ENCODE peak calls at places on chromosomes 11 and 22, in five cellular contexts. One of them, this sample, is unnamed.

GRCh38 chr11:17256512-17256911 is 20.0 kb upstream of the NUCB2 start:
- DNase-seq in PC-9: peak; percentile 77
- DNase-seq in Caco-2: no peak
- DNase-seq in GM12865: no peak
- DNase-seq in astrocyte of the spinal cord: peak; percentile 83
- DNase-seq in this sample: no peak

GRCh38 chr22:42991010-42991651 is 23.8 kb downstream of the PACSIN2 start:
- DNase-seq in astrocyte of the spinal cord: peak; percentile 88
- DNase-seq in GM12865: no peak
- DNase-seq in Caco-2: peak; percentile 42
- DNase-seq in PC-9: peak; percentile 77
- DNase-seq in this sample: no peak

GRCh38 chr11:19359425-19360000 is 118.8 kb upstream of the E2F8 start:
- DNase-seq in Caco-2: no peak
- DNase-seq in GM12865: no peak
- DNase-seq in PC-9: no peak
- DNase-seq in astrocyte of the spinal cord: no peak
- DNase-seq in this sample: no peak

GRCh38 chr22:49724030-49724892 is 103.4 kb downstream of the BRD1 start:
- DNase-seq in astrocyte of the spinal cord: no peak
- DNase-seq in GM12865: no peak
- DNase-seq in Caco-2: no peak
- DNase-seq in PC-9: no peak
- DNase-seq in this sample: no peak

GRCh38 chr22:26777402-26777801 is 120.0 kb downstream of the MIAT start:
- DNase-seq in astrocyte of the spinal cord: no peak
- DNase-seq in Caco-2: no peak
- DNase-seq in PC-9: no peak
- DNase-seq in GM12865: no peak
- DNase-seq in this sample: no peak

GRCh38 chr22:45475063-45475747 is 27.5 kb upstream of the FBLN1 start:
- DNase-seq in Caco-2: no peak
- DNase-seq in astrocyte of the spinal cord: no peak
- DNase-seq in GM12865: no peak
- DNase-seq in PC-9: no peak
- DNase-seq in this sample: no peak

GRCh38 chr11:61352038-61352437 is 9.6 kb downstream of the CYB561A3 start:
- DNase-seq in PC-9: no peak
- DNase-seq in Caco-2: no peak
- DNase-seq in astrocyte of the spinal cord: no peak
- DNase-seq in GM12865: no peak
- DNase-seq in this sample: no peak

GRCh38 chr11:80899381-80899780 is 1458.6 kb upstream of the TENM4 start:
- DNase-seq in GM12865: peak; percentile 12
- DNase-seq in PC-9: no peak
- DNase-seq in Caco-2: no peak
- DNase-seq in astrocyte of the spinal cord: no peak
- DNase-seq in this sample: no peak

GRCh38 chr22:19378362-19378711 is 53.2 kb downstream of the HIRA start:
- DNase-seq in Caco-2: no peak
- DNase-seq in GM12865: no peak
- DNase-seq in astrocyte of the spinal cord: no peak
- DNase-seq in PC-9: no peak
- DNase-seq in this sample: no peak

GRCh38 chr11:128726464-128727139 is 32.7 kb downstream of the FLI1 start:
- DNase-seq in astrocyte of the spinal cord: no peak
- DNase-seq in PC-9: no peak
- DNase-seq in Caco-2: no peak
- DNase-seq in GM12865: peak; percentile 74
- DNase-seq in this sample: no peak

GRCh38 chr11:73163638-73164174 is 21.6 kb upstream of the FCHSD2 start:
- DNase-seq in astrocyte of the spinal cord: no peak
- DNase-seq in GM12865: no peak
- DNase-seq in Caco-2: peak; percentile 59
- DNase-seq in PC-9: no peak
- DNase-seq in this sample: no peak

GRCh38 chr22:30948930-30949342 is 19.6 kb downstream of the MORC2 start:
- DNase-seq in GM12865: no peak
- DNase-seq in astrocyte of the spinal cord: peak; percentile 13
- DNase-seq in PC-9: no peak
- DNase-seq in Caco-2: no peak
- DNase-seq in this sample: no peak

GRCh38 chr11:110196241-110196754 is 100.1 kb downstream of the RDX start:
- DNase-seq in astrocyte of the spinal cord: peak; percentile 89
- DNase-seq in Caco-2: peak; percentile 70
- DNase-seq in PC-9: peak; percentile 99
- DNase-seq in GM12865: no peak
- DNase-seq in this sample: no peak

GRCh38 chr11:69018924-69019323 is 5.9 kb upstream of the MRGPRF start:
- DNase-seq in Caco-2: no peak
- DNase-seq in astrocyte of the spinal cord: peak; percentile 57
- DNase-seq in PC-9: no peak
- DNase-seq in GM12865: no peak
- DNase-seq in this sample: no peak

GRCh38 chr11:122524532-122524882 is 131.0 kb upstream of the UBASH3B start:
- DNase-seq in astrocyte of the spinal cord: peak; percentile 51
- DNase-seq in GM12865: no peak
- DNase-seq in PC-9: no peak
- DNase-seq in Caco-2: no peak
- DNase-seq in this sample: no peak

GRCh38 chr11:117976445-117976844 is 9.7 kb upstream of the IL10RA start:
- DNase-seq in Caco-2: no peak
- DNase-seq in PC-9: no peak
- DNase-seq in GM12865: no peak
- DNase-seq in astrocyte of the spinal cord: no peak
- DNase-seq in this sample: no peak

GRCh38 chr11:73170140-73170539 is 28.0 kb upstream of the FCHSD2 start:
- DNase-seq in Caco-2: peak; percentile 62
- DNase-seq in PC-9: no peak
- DNase-seq in GM12865: no peak
- DNase-seq in astrocyte of the spinal cord: no peak
- DNase-seq in this sample: no peak

GRCh38 chr22:21866821-21867527 is 471 bp downstream of the MAPK1 start:
- DNase-seq in PC-9: no peak
- DNase-seq in GM12865: peak; percentile 30
- DNase-seq in Caco-2: no peak
- DNase-seq in astrocyte of the spinal cord: no peak
- DNase-seq in this sample: no peak

GRCh38 chr11:113114452-113115027 is 153.3 kb downstream of the NCAM1 start:
- DNase-seq in GM12865: peak; percentile 21
- DNase-seq in Caco-2: peak; percentile 71
- DNase-seq in astrocyte of the spinal cord: peak; percentile 64
- DNase-seq in PC-9: peak; percentile 64
- DNase-seq in this sample: no peak

GRCh38 chr11:120940297-120940847 is 83.5 kb upstream of the TBCEL start:
- DNase-seq in GM12865: no peak
- DNase-seq in Caco-2: no peak
- DNase-seq in PC-9: no peak
- DNase-seq in astrocyte of the spinal cord: no peak
- DNase-seq in this sample: no peak

GRCh38 chr11:78244080-78244479 is 55.4 kb downstream of the USP35 start:
- DNase-seq in GM12865: no peak
- DNase-seq in astrocyte of the spinal cord: peak; percentile 35
- DNase-seq in PC-9: no peak
- DNase-seq in Caco-2: no peak
- DNase-seq in this sample: no peak

GRCh38 chr11:118364956-118365615 is 5.7 kb downstream of the UBE4A start:
- DNase-seq in astrocyte of the spinal cord: no peak
- DNase-seq in GM12865: no peak
- DNase-seq in PC-9: no peak
- DNase-seq in Caco-2: no peak
- DNase-seq in this sample: no peak

GRCh38 chr11:67409781-67410368 is 5.6 kb upstream of the CARNS1 start:
- DNase-seq in PC-9: peak; percentile 58
- DNase-seq in astrocyte of the spinal cord: no peak
- DNase-seq in Caco-2: peak; percentile 71
- DNase-seq in GM12865: peak; percentile 78
- DNase-seq in this sample: no peak

GRCh38 chr11:119338318-119338890 is 2.3 kb downstream of the C1QTNF5 start:
- DNase-seq in Caco-2: no peak
- DNase-seq in GM12865: peak; percentile 71
- DNase-seq in astrocyte of the spinal cord: peak; percentile 79
- DNase-seq in PC-9: peak; percentile 58
- DNase-seq in this sample: no peak

GRCh38 chr11:93529707-93530467 is 13.3 kb downstream of the SMCO4 start:
- DNase-seq in astrocyte of the spinal cord: peak; percentile 59
- DNase-seq in GM12865: no peak
- DNase-seq in Caco-2: no peak
- DNase-seq in PC-9: no peak
- DNase-seq in this sample: no peak

GRCh38 chr11:35082322-35083180 is 56.4 kb upstream of the CD44 start:
- DNase-seq in Caco-2: peak; percentile 47
- DNase-seq in PC-9: peak; percentile 95
- DNase-seq in astrocyte of the spinal cord: peak; percentile 88
- DNase-seq in GM12865: peak; percentile 92
- DNase-seq in this sample: peak; percentile 91

GRCh38 chr11:17979770-17980371 is 33.0 kb downstream of the SERGEF start:
- DNase-seq in GM12865: peak; percentile 41
- DNase-seq in astrocyte of the spinal cord: no peak
- DNase-seq in Caco-2: peak; percentile 38
- DNase-seq in PC-9: no peak
- DNase-seq in this sample: no peak

GRCh38 chr22:31496735-31497146 is 405 bp downstream of the SFI1 start:
- DNase-seq in PC-9: no peak
- DNase-seq in astrocyte of the spinal cord: peak; percentile 12
- DNase-seq in Caco-2: no peak
- DNase-seq in GM12865: no peak
- DNase-seq in this sample: no peak

GRCh38 chr11:12137938-12138731 is 27.7 kb downstream of the MICAL2 start:
- DNase-seq in PC-9: no peak
- DNase-seq in Caco-2: peak; percentile 19
- DNase-seq in GM12865: no peak
- DNase-seq in astrocyte of the spinal cord: peak; percentile 99
- DNase-seq in this sample: no peak

GRCh38 chr22:50202130-50202671 is 1.4 kb downstream of the SELENOO start:
- DNase-seq in GM12865: no peak
- DNase-seq in astrocyte of the spinal cord: no peak
- DNase-seq in Caco-2: no peak
- DNase-seq in PC-9: no peak
- DNase-seq in this sample: no peak

GRCh38 chr11:107139396-107139795 is 121.1 kb upstream of the GUCY1A2 start:
- DNase-seq in GM12865: no peak
- DNase-seq in PC-9: no peak
- DNase-seq in astrocyte of the spinal cord: no peak
- DNase-seq in Caco-2: no peak
- DNase-seq in this sample: no peak

GRCh38 chr11:64101461-64101860 is 64.5 kb downstream of the MACROD1 start:
- DNase-seq in astrocyte of the spinal cord: no peak
- DNase-seq in GM12865: no peak
- DNase-seq in Caco-2: no peak
- DNase-seq in PC-9: no peak
- DNase-seq in this sample: no peak

GRCh38 chr11:64100782-64101358 is 65.0 kb downstream of the MACROD1 start:
- DNase-seq in astrocyte of the spinal cord: no peak
- DNase-seq in GM12865: no peak
- DNase-seq in Caco-2: no peak
- DNase-seq in PC-9: no peak
- DNase-seq in this sample: no peak

GRCh38 chr11:64099436-64099835 is 63.7 kb downstream of the FLRT1 start:
- DNase-seq in PC-9: no peak
- DNase-seq in GM12865: no peak
- DNase-seq in astrocyte of the spinal cord: no peak
- DNase-seq in Caco-2: no peak
- DNase-seq in this sample: no peak

GRCh38 chr11:64102005-64102738 is 63.7 kb downstream of the MACROD1 start:
- DNase-seq in astrocyte of the spinal cord: no peak
- DNase-seq in Caco-2: no peak
- DNase-seq in GM12865: no peak
- DNase-seq in PC-9: no peak
- DNase-seq in this sample: no peak

DNA sequence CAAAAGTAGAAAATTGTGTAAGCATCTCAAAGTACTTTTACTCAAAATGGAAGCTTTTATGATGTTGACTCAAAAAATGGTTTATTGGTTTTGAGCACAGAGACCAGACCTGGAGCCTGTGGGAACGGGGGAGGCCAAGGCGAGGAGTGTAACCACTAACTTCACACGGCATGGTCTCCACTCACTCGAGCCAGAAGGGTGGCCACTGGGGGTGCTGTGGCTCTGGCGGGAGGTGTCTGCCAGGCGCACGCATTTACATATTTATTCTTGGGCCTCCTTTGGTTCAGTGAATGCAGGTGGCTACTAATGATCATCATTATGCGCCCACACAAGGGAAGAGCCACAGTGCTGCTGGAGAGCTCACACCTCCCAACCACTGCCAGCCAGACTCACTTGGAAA is 64.6 kb downstream of the FLRT1 start:
- DNase-seq in Caco-2: no peak
- DNase-seq in PC-9: no peak
- DNase-seq in GM12865: peak; percentile 54
- DNase-seq in astrocyte of the spinal cord: no peak
- DNase-seq in this sample: no peak
- TF ChIP-seq CTCF in Caco-2: peak; percentile 47
- TF ChIP-seq CTCF in PC-9: no peak
- TF ChIP-seq CTCF in GM12865: peak; percentile 56
- TF ChIP-seq CTCF in astrocyte of the spinal cord: no peak
- TF ChIP-seq CTCF in this sample: peak; percentile 63

GRCh38 chr22:35894937-35895708 is 133.5 kb downstream of the RBFOX2 start:
- DNase-seq in PC-9: peak; percentile 100
- DNase-seq in GM12865: no peak
- DNase-seq in Caco-2: peak; percentile 42
- DNase-seq in astrocyte of the spinal cord: peak; percentile 61
- DNase-seq in this sample: no peak
- H3K4me3 ChIP-seq in PC-9: peak overlapping the region; percentile 33
- H3K4me3 ChIP-seq in GM12865: no peak overlapping the region
- H3K4me3 ChIP-seq in Caco-2: no peak overlapping the region
- H3K4me3 ChIP-seq in astrocyte of the spinal cord: peak overlapping the region; percentile 4
- H3K4me3 ChIP-seq in this sample: no peak overlapping the region

GRCh38 chr11:98455500-98456186 is 565.1 kb upstream of the CNTN5 start:
- DNase-seq in astrocyte of the spinal cord: no peak
- DNase-seq in PC-9: no peak
- DNase-seq in GM12865: no peak
- DNase-seq in Caco-2: no peak
- DNase-seq in this sample: no peak
- TF ChIP-seq CTCF in astrocyte of the spinal cord: no peak
- TF ChIP-seq CTCF in PC-9: no peak
- TF ChIP-seq CTCF in GM12865: no peak
- TF ChIP-seq CTCF in Caco-2: peak; percentile 52
- TF ChIP-seq CTCF in this sample: no peak

DNA sequence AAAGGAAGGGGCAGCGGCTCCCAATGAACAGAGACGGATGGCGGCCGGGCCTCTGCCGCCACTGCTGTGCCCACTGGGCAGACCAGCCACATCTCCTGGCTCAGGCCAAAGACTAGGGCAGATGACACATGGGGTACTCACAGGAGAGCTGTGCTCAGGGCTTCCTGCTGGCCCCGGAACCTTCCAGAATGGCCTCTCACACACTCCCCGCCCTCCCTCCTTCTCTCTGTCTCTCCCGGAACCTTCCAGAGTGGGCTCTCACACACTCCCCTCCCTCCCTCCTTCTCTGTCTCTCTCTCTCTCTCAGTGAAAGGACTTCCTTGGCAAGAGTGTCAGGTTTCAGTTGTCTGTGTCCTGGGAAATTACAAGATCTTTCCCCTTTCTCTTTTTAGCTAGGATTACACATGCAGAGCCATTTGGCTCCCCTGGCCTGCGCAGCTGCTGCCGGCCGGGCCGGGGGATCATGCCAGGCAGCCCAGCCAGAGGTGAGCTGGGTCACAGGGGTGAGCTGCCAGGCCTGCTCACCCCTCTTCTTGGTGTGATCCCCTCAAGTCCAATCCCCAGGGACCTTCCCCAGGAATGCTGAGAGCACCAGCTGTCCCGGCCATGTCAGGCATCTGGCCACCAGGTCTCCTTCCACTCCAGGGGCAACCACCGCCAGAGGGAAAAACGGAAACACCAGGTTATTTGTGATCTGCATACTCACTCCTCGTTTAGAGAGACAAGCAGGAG is 45.3 kb upstream of the ADA2 start:
- DNase-seq in astrocyte of the spinal cord: peak; percentile 48
- DNase-seq in PC-9: no peak
- DNase-seq in GM12865: no peak
- DNase-seq in Caco-2: no peak
- DNase-seq in this sample: no peak
- H3K4me3 ChIP-seq in astrocyte of the spinal cord: no peak overlapping the region
- H3K4me3 ChIP-seq in PC-9: no peak overlapping the region
- H3K4me3 ChIP-seq in GM12865: no peak overlapping the region
- H3K4me3 ChIP-seq in Caco-2: no peak overlapping the region
- H3K4me3 ChIP-seq in this sample: no peak overlapping the region